ENCODE peak calls at places on chromosome 17, in four cellular contexts. Q is thoracic aorta, R is Panc1, I is AG04450. H is an unnamed sample.

GRCh38 chr17:73196500-73196899 is 3.6 kb downstream of the COG1 start:
- DNase-seq in Q (no peak), R (no peak), I (no peak), H (peak)

GRCh38 chr17:49577978-49578893 is 2.6 kb downstream of the NXPH3 start:
- DNase-seq in Q (no peak), R (no peak), I (no peak), H (no peak)

GRCh38 chr17:1490643-1491405 is 1.7 kb downstream of the MYO1C start:
- DNase-seq in Q (no peak), R (no peak), I (no peak), H (peak)

GRCh38 chr17:9522074-9522473 is 53.5 kb downstream of the STX8 start:
- DNase-seq in Q (no peak), R (peak), I (peak), H (no peak)

GRCh38 chr17:11628374-11628773 is 30.1 kb downstream of the DNAH9 start:
- DNase-seq in Q (no peak), R (no peak), I (no peak), H (no peak)

GRCh38 chr17:17527534-17527933 is 31.3 kb upstream of the RASD1 start:
- DNase-seq in Q (no peak), R (no peak), I (no peak), H (no peak)

GRCh38 chr17:57097832-57098421 is 12.9 kb downstream of the AKAP1 start:
- DNase-seq in Q (no peak), R (no peak), I (no peak), H (peak)

GRCh38 chr17:78486228-78486802 is 90.9 kb downstream of the DNAH17 start:
- DNase-seq in Q (no peak), R (no peak), I (no peak), H (no peak)

GRCh38 chr17:8868092-8868491 is 618 bp upstream of the PIK3R6 start:
- DNase-seq in Q (no peak), R (no peak), I (no peak), H (no peak)

GRCh38 chr17:83055911-83056582 is 23.4 kb upstream of the METRNL start:
- DNase-seq in Q (no peak), R (no peak), I (peak), H (no peak)

GRCh38 chr17:27546624-27547300 is 84.2 kb upstream of the LGALS9 start:
- DNase-seq in Q (no peak), R (no peak), I (no peak), H (no peak)

GRCh38 chr17:75504347-75505151 is 10.8 kb downstream of the CASKIN2 start:
- DNase-seq in Q (no peak), R (no peak), I (no peak), H (no peak)

GRCh38 chr17:81694810-81695209 is 8.4 kb upstream of the MRPL12 start:
- DNase-seq in Q (no peak), R (no peak), I (no peak), H (no peak)

GRCh38 chr17:17754719-17755686 is 73.7 kb downstream of the RAI1 start:
- DNase-seq in Q (no peak), R (no peak), I (no peak), H (no peak)

GRCh38 chr17:59287452-59287851 is 44.0 kb upstream of the YPEL2 start:
- DNase-seq in Q (no peak), R (no peak), I (no peak), H (no peak)

GRCh38 chr17:77160032-77160876 is 19.5 kb downstream of the SEC14L1 start:
- DNase-seq in Q (no peak), R (no peak), I (no peak), H (no peak)

GRCh38 chr17:59439261-59439660 is 107.8 kb downstream of the YPEL2 start:
- DNase-seq in Q (no peak), R (no peak), I (no peak), H (no peak)

GRCh38 chr17:61410555-61411089 is 11.0 kb downstream of the TBX2 start:
- DNase-seq in Q (no peak), R (no peak), I (peak), H (peak)

GRCh38 chr17:37392024-37392590 is 14.5 kb downstream of the ACACA start:
- DNase-seq in Q (no peak), R (no peak), I (peak), H (no peak)

GRCh38 chr17:82317394-82318168 is at the start of gene CD7:
- DNase-seq in Q (no peak), R (no peak), I (no peak), H (no peak)

GRCh38 chr17:1111599-1112443 is 68.0 kb downstream of the ABR start:
- DNase-seq in Q (peak), R (no peak), I (peak), H (no peak)

GRCh38 chr17:73311781-73312641 is at the start of gene CDC42EP4:
- DNase-seq in Q (peak), R (no peak), I (no peak), H (peak)

GRCh38 chr17:5123343-5124124 is 7.7 kb downstream of the USP6 start:
- DNase-seq in Q (no peak), R (no peak), I (no peak), H (no peak)

GRCh38 chr17:50370052-50370451 is 2.9 kb downstream of the MRPL27 start:
- DNase-seq in Q (no peak), R (no peak), I (no peak), H (no peak)

GRCh38 chr17:75777243-75777922 is 7.2 kb upstream of the UNK start:
- DNase-seq in Q (no peak), R (no peak), I (no peak), H (no peak)

GRCh38 chr17:6683081-6683684 is 30.0 kb downstream of the SLC13A5 start:
- DNase-seq in Q (no peak), R (no peak), I (no peak), H (no peak)

GRCh38 chr17:66200685-66201092 is 8.8 kb upstream of the CEP112 start:
- DNase-seq in Q (no peak), R (peak), I (peak), H (no peak)

GRCh38 chr17:1604831-1605528 is 23.7 kb downstream of the SLC43A2 start:
- DNase-seq in Q (no peak), R (no peak), I (no peak), H (no peak)

GRCh38 chr17:59038734-59039133 is 67.9 kb downstream of the TRIM37 start:
- DNase-seq in Q (no peak), R (no peak), I (peak), H (no peak)

GRCh38 chr17:73650147-73650546 is 5.9 kb upstream of the SDK2 start:
- DNase-seq in Q (no peak), R (no peak), I (no peak), H (no peak)

GRCh38 chr17:73359987-73360410 is 48.2 kb upstream of the CDC42EP4 start:
- DNase-seq in Q (no peak), R (no peak), I (no peak), H (no peak)

GRCh38 chr17:1755993-1756306 is 5.9 kb upstream of the SERPINF1 start:
- DNase-seq in Q (no peak), R (no peak), I (no peak), H (no peak)

GRCh38 chr17:9472541-9472940 is 103.1 kb downstream of the STX8 start:
- DNase-seq in Q (no peak), R (no peak), I (no peak), H (no peak)

GRCh38 chr17:16215002-16215272 is 397 bp downstream of the NCOR1 start:
- DNase-seq in Q (no peak), R (no peak), I (no peak), H (peak)

GRCh38 chr17:73815474-73815873 is 171.2 kb upstream of the SDK2 start:
- DNase-seq in Q (no peak), R (no peak), I (no peak), H (no peak)

GRCh38 chr17:40480501-40481003 is 20.9 kb downstream of the TNS4 start:
- DNase-seq in Q (no peak), R (no peak), I (no peak), H (no peak)

GRCh38 chr17:3448059-3448630 is 14.5 kb upstream of the OR1E2 start:
- DNase-seq in Q (no peak), R (no peak), I (no peak), H (no peak)
- TF ChIP-seq CTCF in Q (no peak), R (peak), I (no peak), H (no peak)

GRCh38 chr17:33082529-33083148 is 91.0 kb downstream of the SPACA3 start:
- DNase-seq in Q (no peak), R (no peak), I (no peak), H (no peak)

GRCh38 chr17:33080091-33080490 is 88.4 kb downstream of the SPACA3 start:
- DNase-seq in Q (no peak), R (no peak), I (no peak), H (no peak)

GRCh38 chr17:33086041-33086440 is 94.4 kb downstream of the SPACA3 start:
- DNase-seq in Q (no peak), R (no peak), I (no peak), H (no peak)

GRCh38 chr17:33086878-33087277 is 95.2 kb downstream of the SPACA3 start:
- DNase-seq in Q (no peak), R (no peak), I (no peak), H (no peak)

GRCh38 chr17:33084755-33085154 is 93.1 kb downstream of the SPACA3 start:
- DNase-seq in Q (no peak), R (no peak), I (no peak), H (no peak)
- H3K27ac ChIP-seq in Q (no peak), R (no peak), I (no peak), H (no peak)

GRCh38 chr17:13306310-13306962 is 288.6 kb upstream of the ELAC2 start:
- DNase-seq in Q (no peak), R (peak), I (peak), H (no peak)
- TF ChIP-seq CTCF in Q (no peak), R (peak), I (peak), H (no peak)

GRCh38 chr17:47990962-47991731 is 20.2 kb downstream of the CDK5RAP3 start:
- DNase-seq in Q (no peak), R (no peak), I (no peak), H (no peak)
- H3K27ac ChIP-seq in Q (no peak), R (no peak), I (no peak), H (no peak)

GRCh38 chr17:18932360-18933055 is 19.5 kb upstream of the SLC5A10 start:
- DNase-seq in Q (no peak), R (no peak), I (no peak), H (no peak)

GRCh38 chr17:18925187-18925586 is 26.8 kb upstream of the SLC5A10 start:
- DNase-seq in Q (no peak), R (no peak), I (no peak), H (no peak)

GRCh38 chr17:18933102-18934058 is 18.6 kb upstream of the SLC5A10 start:
- DNase-seq in Q (no peak), R (no peak), I (no peak), H (no peak)

GRCh38 chr17:18928726-18929125 is 23.2 kb upstream of the SLC5A10 start:
- DNase-seq in Q (no peak), R (no peak), I (no peak), H (no peak)
- TF ChIP-seq CTCF in Q (no peak), R (no peak), I (no peak), H (no peak)

GRCh38 chr17:80675451-80676095 is 130.9 kb downstream of the RPTOR start:
- DNase-seq in Q (no peak), R (no peak), I (no peak), H (no peak)

GRCh38 chr17:80678621-80679020 is 134.0 kb downstream of the RPTOR start:
- DNase-seq in Q (no peak), R (no peak), I (peak), H (no peak)

GRCh38 chr17:80677214-80677756 is 132.6 kb downstream of the RPTOR start:
- DNase-seq in Q (no peak), R (no peak), I (no peak), H (no peak)

GRCh38 chr17:80676096-80676466 is 131.4 kb downstream of the RPTOR start:
- DNase-seq in Q (no peak), R (no peak), I (no peak), H (no peak)

DNA sequence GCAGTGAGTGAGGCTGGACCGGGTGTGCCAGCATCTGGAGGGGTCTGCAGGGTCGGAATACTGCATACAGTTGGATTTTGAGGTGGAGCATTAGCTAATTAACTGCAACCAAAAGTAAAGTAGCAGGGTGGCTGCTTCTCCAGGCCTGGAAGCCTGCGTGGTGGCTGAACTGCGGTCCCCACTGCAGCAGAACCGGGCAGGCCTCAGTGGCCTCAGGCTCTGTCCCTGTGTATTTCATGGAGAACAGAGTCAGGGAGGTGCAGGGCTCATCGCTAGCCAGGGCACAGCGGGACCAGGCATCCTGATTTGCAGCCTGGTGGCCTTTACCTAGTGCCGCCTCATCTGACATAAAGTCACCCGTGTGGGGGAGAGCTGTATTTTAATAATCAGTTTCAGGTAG is 131.9 kb downstream of the RPTOR start:
- DNase-seq in Q (no peak), R (no peak), I (no peak), H (no peak)
- H3K27ac ChIP-seq in Q (no peak), R (no peak), I (no peak), H (no peak)

GRCh38 chr17:68431661-68432071 is 25.6 kb downstream of the WIPI1 start:
- DNase-seq in Q (no peak), R (no peak), I (no peak), H (peak)
- TF ChIP-seq CTCF in Q (no peak), R (no peak), I (peak), H (no peak)

GRCh38 chr17:55259684-55260111 is 5.1 kb upstream of the HLF start:
- DNase-seq in Q (no peak), R (no peak), I (no peak), H (no peak)

GRCh38 chr17:55263565-55264272 is 1.0 kb upstream of the HLF start:
- DNase-seq in Q (no peak), R (no peak), I (no peak), H (no peak)

GRCh38 chr17:55261311-55261710 is 3.4 kb upstream of the HLF start:
- DNase-seq in Q (no peak), R (no peak), I (no peak), H (no peak)

GRCh38 chr17:55254375-55254774 is 10.4 kb upstream of the HLF start:
- DNase-seq in Q (no peak), R (no peak), I (no peak), H (no peak)

GRCh38 chr17:55258578-55259135 is 6.1 kb upstream of the HLF start:
- DNase-seq in Q (no peak), R (no peak), I (no peak), H (no peak)
- H3K27ac ChIP-seq in Q (no peak), R (no peak), I (no peak), H (no peak)

GRCh38 chr17:38868968-38869646 is 751 bp upstream of the LASP1 start:
- DNase-seq in Q (peak), R (peak), I (peak), H (peak)
- TF ChIP-seq CTCF in Q (no peak), R (no peak), I (peak), H (no peak)

DNA sequence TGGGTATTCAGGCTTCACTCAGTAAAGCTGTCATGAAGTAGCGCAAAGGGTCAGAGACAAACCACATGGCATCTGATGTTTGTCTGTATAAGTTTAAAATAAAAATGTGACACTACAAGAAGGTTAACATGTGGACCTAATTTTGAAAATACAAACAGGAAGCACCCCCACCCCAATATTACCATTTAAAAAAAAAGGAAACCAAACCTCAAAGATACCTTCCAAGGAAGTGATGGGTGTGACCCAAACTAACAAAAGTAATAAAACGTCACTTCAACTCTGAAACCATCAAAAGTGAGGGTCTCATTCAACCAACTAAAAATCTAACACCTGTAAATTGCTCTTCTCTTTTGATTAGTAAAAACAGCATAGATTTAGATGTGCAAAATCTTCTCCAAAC is 3.6 kb downstream of the STAT5B start:
- DNase-seq in Q (no peak), R (no peak), I (no peak), H (no peak)
- H3K27ac ChIP-seq in Q (no peak), R (peak), I (no peak), H (no peak)